ENCODE peak calls at places on chromosomes 5 and 9, in five cellular contexts. F, L, V, J and K are unnamed samples.

GRCh38 chr9:2439957-2440356 is 181.6 kb upstream of the VLDLR start:
- DNase-seq in F (no peak), L (no peak), V (no peak), J (no peak), K (no peak)

GRCh38 chr9:91089405-91090131 is 272.1 kb downstream of the AUH start:
- DNase-seq in F (peak), L (no peak), V (no peak), J (no peak), K (no peak)

GRCh38 chr5:79800979-79801827 is 111.6 kb downstream of the CMYA5 start:
- DNase-seq in F (peak), L (no peak), V (no peak), J (no peak), K (no peak)

GRCh38 chr9:29511680-29512079 is 1938.4 kb upstream of the C9orf72 start:
- DNase-seq in F (no peak), L (no peak), V (no peak), J (no peak), K (no peak)

GRCh38 chr9:16245756-16246440 is 624.6 kb downstream of the BNC2 start:
- DNase-seq in F (no peak), L (no peak), V (no peak), J (no peak), K (no peak)

GRCh38 chr5:76867027-76867426 is 17.2 kb downstream of the S100Z start:
- DNase-seq in F (no peak), L (no peak), V (no peak), J (no peak), K (no peak)

GRCh38 chr5:172715421-172715780 is 55.6 kb downstream of the DUSP1 start:
- DNase-seq in F (no peak), L (no peak), V (no peak), J (no peak), K (no peak)

GRCh38 chr5:36877667-36878420 is 1.3 kb downstream of the NIPBL start:
- DNase-seq in F (peak), L (no peak), V (no peak), J (no peak), K (no peak)

GRCh38 chr5:16844952-16845351 is 91.1 kb downstream of the MYO10 start:
- DNase-seq in F (no peak), L (no peak), V (no peak), J (no peak), K (no peak)

GRCh38 chr5:158117467-158118165 is 258.7 kb upstream of the CLINT1 start:
- DNase-seq in F (no peak), L (no peak), V (no peak), J (no peak), K (no peak)

GRCh38 chr5:137695651-137696428 is 40.0 kb downstream of the KLHL3 start:
- DNase-seq in F (no peak), L (no peak), V (no peak), J (no peak), K (no peak)

GRCh38 chr5:123803359-123803758 is 291.4 kb downstream of the CSNK1G3 start:
- DNase-seq in F (peak), L (no peak), V (no peak), J (no peak), K (no peak)

GRCh38 chr5:88743231-88743879 is 139.6 kb downstream of the MEF2C start:
- DNase-seq in F (no peak), L (no peak), V (no peak), J (no peak), K (no peak)

GRCh38 chr5:128199104-128199503 is 115.5 kb downstream of the SLC12A2 start:
- DNase-seq in F (no peak), L (no peak), V (no peak), J (no peak), K (no peak)

GRCh38 chr9:91814214-91814613 is 135.8 kb downstream of the ROR2 start:
- DNase-seq in F (no peak), L (no peak), V (no peak), J (no peak), K (no peak)

GRCh38 chr9:107929439-107929838 is 439.9 kb upstream of the KLF4 start:
- DNase-seq in F (peak), L (no peak), V (no peak), J (no peak), K (no peak)

GRCh38 chr9:135070198-135070951 is 17.1 kb upstream of the OLFM1 start:
- DNase-seq in F (no peak), L (no peak), V (no peak), J (no peak), K (no peak)